ENCODE peak calls at places on chromosomes 7 and 10, in five cellular contexts. E is A549, D is lung, L is fibroblast of lung, P is heart right ventricle. F is an unnamed sample.

GRCh38 chr10:104664205-104664604 is 23.1 kb downstream of the SORCS3 start:
- DNase-seq in E (no peak), D (no peak), L (no peak), P (no peak), F (peak; percentile 22)

GRCh38 chr7:152521420-152522337 is 85.9 kb upstream of the KMT2C start:
- DNase-seq in E (no peak), D (no peak), L (no peak), P (no peak), F (no peak)

GRCh38 chr10:93815304-93816091 is 57.8 kb downstream of the LGI1 start:
- DNase-seq in E (no peak), D (no peak), L (no peak), P (no peak), F (no peak)

GRCh38 chr10:3955954-3956617 is 171.1 kb upstream of the KLF6 start:
- DNase-seq in E (no peak), D (no peak), L (no peak), P (no peak), F (no peak)

GRCh38 chr10:128884061-128884425 is 583.0 kb upstream of the MGMT start:
- DNase-seq in E (no peak), D (no peak), L (no peak), P (no peak), F (no peak)

GRCh38 chr10:70296406-70296899 is 12.6 kb upstream of the NPFFR1 start:
- DNase-seq in E (peak; percentile 31), D (peak; percentile 84), L (peak; percentile 94), P (peak; percentile 88), F (peak; percentile 94)

GRCh38 chr7:74174606-74175082 is 488 bp downstream of the EIF4H start:
- DNase-seq in E (peak; percentile 41), D (peak; percentile 36), L (peak; percentile 51), P (peak; percentile 38), F (no peak)

GRCh38 chr10:32713560-32713959 is 244.5 kb downstream of the ITGB1 start:
- DNase-seq in E (no peak), D (no peak), L (no peak), P (no peak), F (no peak)

GRCh38 chr7:52475192-52475591 is 560.2 kb upstream of the POM121L12 start:
- DNase-seq in E (no peak), D (no peak), L (no peak), P (no peak), F (no peak)

GRCh38 chr10:104924101-104924795 is 283.2 kb downstream of the SORCS3 start:
- DNase-seq in E (no peak), D (no peak), L (no peak), P (no peak), F (no peak)

GRCh38 chr7:20267482-20267881 is 50.3 kb upstream of the MACC1 start:
- DNase-seq in E (no peak), D (no peak), L (no peak), P (no peak), F (no peak)

GRCh38 chr10:61819208-61819607 is 82.3 kb upstream of the ARID5B start:
- DNase-seq in E (no peak), D (no peak), L (no peak), P (no peak), F (no peak)
- TF ChIP-seq CTCF in E (no peak), D (no peak), L (no peak), P (no peak), F (no peak)

GRCh38 chr7:49247759-49248158 is 323.4 kb downstream of the CDC14C start:
- DNase-seq in E (no peak), D (no peak), L (no peak), P (no peak), F (no peak)

GRCh38 chr7:49243521-49243920 is 319.2 kb downstream of the CDC14C start:
- DNase-seq in E (no peak), D (no peak), L (no peak), P (no peak), F (no peak)

GRCh38 chr7:49245062-49245461 is 320.7 kb downstream of the CDC14C start:
- DNase-seq in E (no peak), D (no peak), L (no peak), P (no peak), F (no peak)

DNA sequence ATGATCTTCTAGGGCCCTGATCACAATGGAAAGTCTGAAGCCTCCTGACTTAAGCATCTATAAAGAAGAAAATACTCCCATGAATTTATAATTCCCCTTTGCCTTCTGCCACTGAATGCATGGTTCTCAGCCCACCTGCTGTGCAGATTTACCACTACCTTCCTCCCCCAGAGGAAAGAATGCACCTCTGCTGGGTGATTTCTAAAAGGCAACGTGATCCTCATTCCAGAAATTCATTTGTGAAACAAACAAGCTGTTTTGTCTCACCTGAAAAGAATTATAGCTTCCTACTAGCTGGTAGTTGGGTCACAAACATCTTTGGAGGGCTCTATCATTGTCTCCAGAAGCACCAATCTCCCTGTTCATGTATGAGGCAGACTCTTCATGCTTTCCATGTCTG is 320.2 kb downstream of the CDC14C start:
- DNase-seq in E (no peak), D (no peak), L (no peak), P (no peak), F (no peak)
- H3K27ac ChIP-seq in E (no peak overlapping the region), D (no peak overlapping the region), L (no peak overlapping the region), P (no peak overlapping the region), F (no peak overlapping the region)

GRCh38 chr7:129383542-129384132 is 50.6 kb upstream of the STRIP2 start:
- DNase-seq in E (no peak), D (no peak), L (no peak), P (no peak), F (no peak)
- TF ChIP-seq CTCF in E (no peak), D (no peak), L (no peak), P (no peak), F (no peak)

GRCh38 chr10:101972761-101973160 is 83.2 kb downstream of the ARMH3 start:
- DNase-seq in E (no peak), D (no peak), L (no peak), P (no peak), F (no peak)
- H3K27ac ChIP-seq in E (no peak overlapping the region), D (no peak overlapping the region), L (no peak overlapping the region), P (peak overlapping the region; percentile 65), F (no peak overlapping the region)

F was measured in vagina.